ENCODE peak calls at places on chromosomes 6 and 20, in ten cellular contexts. F, Y, O, L, E, B, S, U, D and G are unnamed samples.

GRCh38 chr20:10780901-10781300 is 107.1 kb upstream of the JAG1 start:
- DNase-seq in D (no peak), L (no peak), O (no peak), U (no peak), F (no peak), S (no peak), Y (no peak), E (no peak), B (no peak), G (no peak)

GRCh38 chr6:34806738-34807453 is 15.0 kb downstream of the BLTP3A start:
- DNase-seq in D (peak), S (no peak), L (no peak), E (no peak), F (peak), U (no peak), B (no peak), O (no peak), Y (no peak), G (no peak)

GRCh38 chr20:57902478-57902877 is 192.7 kb upstream of the PMEPA1 start:
- DNase-seq in S (no peak), E (no peak), L (no peak), O (no peak), B (no peak), F (no peak), D (peak), Y (no peak), U (no peak), G (no peak)

GRCh38 chr6:147141690-147142308 is 62.4 kb upstream of the STXBP5 start:
- DNase-seq in Y (no peak), F (peak), E (no peak), L (no peak), D (peak), U (no peak), S (no peak), O (no peak), B (no peak), G (no peak)

GRCh38 chr6:77470983-77471382 is 7.7 kb upstream of the HTR1B start:
- DNase-seq in L (no peak), S (no peak), O (no peak), B (no peak), Y (no peak), U (no peak), F (no peak), D (no peak), E (no peak), G (no peak)

GRCh38 chr20:50848341-50848808 is 53.5 kb downstream of the BCAS4 start:
- DNase-seq in O (no peak), Y (no peak), D (peak), B (no peak), U (peak), S (no peak), E (peak), F (peak), L (no peak), G (no peak)

GRCh38 chr6:3687847-3688246 is 63.7 kb downstream of the PXDC1 start:
- DNase-seq in B (no peak), F (no peak), O (no peak), D (no peak), L (no peak), E (no peak), U (no peak), S (no peak), Y (no peak), G (no peak)

GRCh38 chr6:105209950-105210706 is 30.3 kb upstream of the POPDC3 start:
- DNase-seq in B (no peak), O (no peak), U (no peak), E (no peak), F (peak), L (no peak), S (no peak), D (peak), Y (no peak), G (no peak)

GRCh38 chr20:36777576-36777975 is 4.0 kb upstream of the DSN1 start:
- DNase-seq in E (no peak), L (no peak), S (no peak), O (no peak), D (no peak), U (no peak), Y (no peak), F (no peak), B (no peak), G (no peak)

GRCh38 chr6:133568970-133569889 is 319.7 kb upstream of the TCF21 start:
- DNase-seq in U (peak), Y (no peak), E (no peak), L (peak), D (peak), S (no peak), O (peak), F (peak), B (no peak), G (no peak)

GRCh38 chr6:109023348-109023925 is 71.2 kb downstream of the SESN1 start:
- DNase-seq in O (no peak), Y (no peak), F (no peak), D (no peak), L (no peak), U (no peak), E (no peak), B (no peak), S (no peak), G (no peak)

GRCh38 chr20:58065508-58066361 is 162.7 kb downstream of the ANKRD60 start:
- DNase-seq in U (peak), L (no peak), D (peak), F (no peak), B (no peak), O (no peak), Y (no peak), E (no peak), S (no peak), G (no peak)

GRCh38 chr20:24842591-24843442 is 106.3 kb upstream of the CST7 start:
- DNase-seq in U (no peak), L (no peak), E (no peak), B (no peak), Y (no peak), F (no peak), S (no peak), O (no peak), D (no peak), G (no peak)

GRCh38 chr20:50561379-50562078 is 51.3 kb downstream of the PTPN1 start:
- DNase-seq in O (no peak), Y (no peak), E (no peak), B (no peak), L (no peak), U (peak), D (peak), F (peak), S (no peak), G (no peak)

GRCh38 chr6:38604700-38605099 is 35.0 kb downstream of the BTBD9 start:
- DNase-seq in E (no peak), B (no peak), D (peak), F (peak), U (no peak), Y (no peak), L (no peak), S (peak), O (no peak), G (no peak)

GRCh38 chr6:101534386-101534785 is 140.9 kb downstream of the GRIK2 start:
- DNase-seq in U (no peak), F (peak), E (no peak), B (no peak), L (no peak), S (no peak), D (peak), Y (no peak), O (no peak), G (no peak)

GRCh38 chr20:9301129-9302072 is 213.0 kb upstream of the LAMP5 start:
- DNase-seq in Y (no peak), O (no peak), U (no peak), D (peak), E (no peak), L (no peak), S (no peak), F (peak), B (no peak), G (no peak)

GRCh38 chr20:57013741-57014140 is 252.7 kb downstream of the BMP7 start:
- DNase-seq in E (no peak), Y (no peak), B (no peak), F (no peak), D (no peak), O (no peak), S (no peak), U (no peak), L (peak), G (peak)

GRCh38 chr6:135250751-135251356 is 69.7 kb downstream of the MYB start:
- DNase-seq in F (no peak), S (no peak), U (no peak), Y (no peak), O (no peak), L (peak), D (no peak), E (no peak), B (no peak), G (no peak)

GRCh38 chr6:11462742-11463414 is 74.7 kb upstream of the TMEM170B start:
- DNase-seq in U (no peak), L (no peak), S (no peak), D (peak), E (no peak), F (peak), B (no peak), O (no peak), Y (no peak), G (peak)

GRCh38 chr20:62370807-62371587 is 3.9 kb upstream of the LAMA5 start:
- DNase-seq in D (no peak), Y (no peak), U (no peak), O (no peak), F (no peak), E (peak), L (no peak), B (no peak), S (peak), G (no peak)

GRCh38 chr6:163588211-163588919 is 173.8 kb downstream of the QKI start:
- DNase-seq in D (peak), Y (no peak), B (no peak), L (no peak), S (no peak), F (peak), E (no peak), U (no peak), O (no peak), G (no peak)

GRCh38 chr6:158894192-158894591 is 75.0 kb upstream of the EZR start:
- DNase-seq in O (no peak), F (peak), L (no peak), D (peak), S (no peak), B (no peak), E (no peak), U (no peak), Y (no peak), G (no peak)

GRCh38 chr6:169320013-169320412 is 66.4 kb upstream of the THBS2 start:
- DNase-seq in F (no peak), E (no peak), D (peak), S (no peak), B (no peak), O (no peak), L (no peak), Y (no peak), U (no peak), G (no peak)

GRCh38 chr6:33429745-33430042 is 9.8 kb downstream of the SYNGAP1 start:
- DNase-seq in Y (no peak), F (no peak), E (no peak), L (no peak), D (no peak), O (no peak), U (no peak), S (no peak), B (no peak), G (no peak)

GRCh38 chr6:33426590-33427563 is 7.0 kb downstream of the SYNGAP1 start:
- DNase-seq in B (no peak), F (no peak), L (no peak), U (no peak), Y (no peak), E (no peak), O (no peak), S (no peak), D (no peak), G (no peak)

GRCh38 chr6:33428891-33429744 is 9.3 kb downstream of the SYNGAP1 start:
- DNase-seq in O (no peak), E (no peak), D (no peak), S (no peak), Y (no peak), F (no peak), L (no peak), B (no peak), U (no peak), G (no peak)

GRCh38 chr6:33427585-33428218 is 7.8 kb downstream of the SYNGAP1 start:
- DNase-seq in E (no peak), U (no peak), Y (no peak), B (peak), L (peak), D (no peak), S (peak), O (peak), F (no peak), G (no peak)

DNA sequence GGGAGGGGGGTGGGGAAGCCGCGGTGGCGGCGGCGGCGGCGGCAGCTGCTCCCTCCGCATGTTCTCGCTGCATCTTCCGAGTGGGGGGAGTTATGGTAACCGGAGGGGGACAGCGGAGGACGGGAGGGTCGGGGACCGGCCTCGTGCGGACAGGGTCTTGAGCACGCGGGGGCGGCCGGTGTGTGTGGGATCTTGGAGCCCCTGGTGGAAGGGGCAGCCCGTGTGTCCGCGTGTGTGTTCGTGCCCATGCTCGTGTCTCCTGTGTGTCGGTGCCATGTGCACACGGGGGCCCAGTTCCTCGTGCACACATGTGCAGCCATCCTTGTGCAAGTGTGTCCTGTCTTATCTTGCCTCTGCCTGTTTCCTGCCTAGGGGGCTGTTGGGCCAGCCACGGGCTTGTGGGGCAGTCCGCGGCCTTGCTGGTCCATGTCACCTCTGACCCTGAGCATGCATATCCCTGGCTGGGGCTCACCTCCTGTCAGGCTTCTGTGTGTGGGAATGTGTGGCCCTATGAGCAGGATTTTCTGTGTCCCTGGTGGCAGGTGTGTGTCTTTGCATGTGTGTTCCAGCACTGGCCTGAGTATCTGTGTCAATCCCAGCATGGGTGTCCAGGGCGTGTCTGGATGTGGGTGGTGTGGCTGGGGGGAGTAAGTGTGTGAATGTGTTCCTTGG is 8.5 kb downstream of the SYNGAP1 start:
- DNase-seq in D (peak), L (no peak), B (no peak), F (no peak), O (peak), S (peak), E (no peak), Y (no peak), U (no peak), G (no peak)
- TF ChIP-seq CTCF in D (peak), L (peak), B (peak), F (peak), O (peak), S (peak), E (no peak), Y (peak), U (no peak), G (peak)

DNA sequence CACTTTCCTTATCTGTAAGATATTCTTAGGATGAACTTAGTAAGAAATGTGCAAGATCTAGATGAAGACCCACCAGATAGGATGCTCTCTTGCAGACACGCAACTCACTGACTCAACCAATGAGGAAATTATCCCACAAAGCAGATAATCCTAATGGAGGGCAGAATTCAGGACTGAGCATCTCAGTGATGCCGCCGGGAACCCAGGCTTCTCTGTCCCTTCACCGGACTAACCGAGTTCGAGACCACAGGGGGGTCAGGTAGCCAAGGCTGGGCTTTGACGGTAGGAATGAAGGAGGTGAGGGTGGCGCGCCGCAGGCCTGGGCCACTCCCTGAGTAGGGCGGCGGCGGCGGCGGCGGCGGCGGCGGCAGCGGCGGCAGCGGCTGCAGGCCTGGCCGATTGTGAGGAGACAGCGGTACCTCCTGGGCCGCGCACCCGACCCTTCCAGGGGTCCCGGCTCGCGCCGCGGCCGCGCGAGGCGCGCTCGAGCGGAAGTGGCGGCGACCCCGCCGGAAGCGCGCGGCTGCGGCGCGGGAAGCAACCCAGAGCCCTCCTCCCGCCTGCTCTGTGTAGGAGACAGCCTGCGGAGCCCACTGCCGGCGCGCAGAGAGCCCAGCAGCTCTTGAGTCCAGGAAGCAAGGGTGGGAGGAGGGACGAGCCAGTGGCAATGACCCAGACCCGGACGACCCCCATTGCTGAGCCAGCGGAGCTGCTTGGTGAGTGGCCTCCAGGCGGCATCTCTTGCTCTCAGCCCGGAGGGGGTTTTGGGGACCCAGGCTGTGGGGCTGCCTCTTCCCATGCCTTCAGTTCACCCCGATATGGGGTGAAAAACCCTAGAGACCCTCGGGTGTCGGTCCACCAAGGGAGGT is at the start of gene KHDC1:
- DNase-seq in S (peak), Y (peak), O (peak), E (no peak), F (peak), B (peak), U (no peak), L (peak), D (peak), G (no peak)
- TF ChIP-seq CTCF in S (no peak), Y (no peak), O (no peak), E (no peak), F (peak), B (no peak), U (no peak), L (no peak), D (no peak), G (no peak)

GRCh38 chr6:122374307-122374706 is 25.1 kb upstream of the HSF2 start:
- DNase-seq in O (no peak), L (no peak), Y (no peak), F (no peak), S (no peak), E (no peak), U (no peak), D (no peak), B (no peak), G (no peak)

GRCh38 chr6:122376246-122376645 is 23.2 kb upstream of the HSF2 start:
- DNase-seq in L (no peak), E (no peak), U (no peak), S (no peak), Y (no peak), D (no peak), F (no peak), B (no peak), O (no peak), G (no peak)

DNA sequence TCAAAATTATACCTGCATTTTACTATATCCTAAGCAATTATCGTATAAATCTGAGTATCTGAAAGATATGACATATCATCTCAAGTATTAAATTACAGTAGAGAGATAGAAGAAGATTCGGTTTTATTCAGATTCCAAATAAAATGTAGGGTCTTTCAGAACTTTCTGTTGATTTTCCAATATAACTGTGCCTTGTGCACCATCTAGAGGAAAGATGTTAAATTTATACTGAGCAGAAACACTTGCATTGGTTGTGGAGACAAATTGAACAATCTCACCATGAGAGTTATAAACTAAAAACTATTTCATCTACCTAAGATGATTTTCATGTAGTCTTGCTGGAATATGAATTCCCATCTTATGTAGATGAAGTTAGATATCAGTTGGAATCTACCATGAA is 26.8 kb upstream of the HSF2 start:
- DNase-seq in D (peak), S (no peak), E (no peak), U (no peak), F (peak), B (no peak), O (no peak), Y (no peak), L (no peak), G (no peak)
- TF ChIP-seq CTCF in D (peak), S (no peak), E (peak), U (no peak), F (no peak), B (peak), O (peak), Y (peak), L (no peak), G (no peak)

DNA sequence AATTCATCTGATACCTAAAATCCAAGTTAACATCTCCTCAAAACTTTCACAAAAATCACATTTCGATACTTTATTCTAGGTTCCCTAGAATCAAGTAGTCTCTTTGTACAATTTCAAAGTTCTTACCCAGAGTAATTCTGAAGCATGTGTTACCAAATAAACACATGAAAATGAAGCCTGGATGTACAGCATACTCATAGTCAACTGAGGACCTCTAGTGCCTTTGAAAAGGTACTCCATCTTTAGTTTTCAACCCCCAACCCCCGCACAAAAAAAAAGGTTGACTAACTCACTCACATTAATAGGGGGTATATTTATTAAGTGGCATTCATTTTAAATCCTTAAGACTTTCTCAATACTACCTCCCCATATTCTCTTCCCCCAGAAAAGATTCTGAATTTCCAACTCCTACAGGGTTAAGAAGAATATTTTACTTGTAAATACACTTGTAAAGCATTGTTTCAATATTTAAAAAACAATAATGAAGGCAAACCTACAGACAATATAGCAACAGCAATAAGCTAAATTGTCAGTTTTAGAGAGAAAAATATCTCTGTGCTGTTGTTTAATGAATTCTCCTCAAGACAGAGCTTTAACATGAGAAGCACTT is 3.1 kb downstream of the PLN start:
- DNase-seq in B (no peak), D (peak), S (no peak), U (no peak), F (peak), O (no peak), E (no peak), L (no peak), Y (no peak), G (no peak)
- TF ChIP-seq CTCF in B (peak), D (peak), S (peak), U (peak), F (peak), O (peak), E (peak), L (peak), Y (peak), G (peak)

GRCh38 chr6:160973311-160973710 is 18.3 kb upstream of the MAP3K4 start:
- DNase-seq in O (no peak), U (no peak), Y (no peak), B (peak), D (peak), L (no peak), F (peak), S (no peak), E (no peak), G (no peak)
- TF ChIP-seq CTCF in O (no peak), U (no peak), Y (no peak), B (no peak), D (no peak), L (no peak), F (no peak), S (no peak), E (no peak), G (no peak)